ENCODE peak calls at places on chromosomes 6 and 20, in four cellular contexts. P is upper lobe of right lung, I is HFFc6, N is GM12864. Z is an unnamed sample.
A peak's percentile ranks its signal among the peaks of the same experiment; 100 is the strongest.

GRCh38 chr6:2132416-2132815 is 113.0 kb downstream of the GMDS start:
- DNase-seq in P (no peak), I (no peak), N (no peak), Z (no peak)

GRCh38 chr20:11153819-11154218 is 480.0 kb upstream of the JAG1 start:
- DNase-seq in P (no peak), I (peak; percentile 4), N (no peak), Z (no peak)

GRCh38 chr6:62808575-62809293 is 402.5 kb upstream of the FKBP1C start:
- DNase-seq in P (no peak), I (no peak), N (no peak), Z (no peak)

GRCh38 chr6:131861356-131861755 is 53.5 kb downstream of the ENPP1 start:
- DNase-seq in P (no peak), I (peak; percentile 18), N (no peak), Z (no peak)

GRCh38 chr6:148455225-148455624 is 112.6 kb downstream of the SASH1 start:
- DNase-seq in P (no peak), I (no peak), N (no peak), Z (no peak)

GRCh38 chr6:88266126-88266525 is 100.0 kb upstream of the CNR1 start:
- DNase-seq in P (no peak), I (no peak), N (no peak), Z (no peak)

GRCh38 chr6:53703047-53703446 is 37.5 kb upstream of the KLHL31 start:
- DNase-seq in P (no peak), I (no peak), N (no peak), Z (no peak)

GRCh38 chr20:51767018-51767866 is 948 bp downstream of the ATP9A start:
- DNase-seq in P (peak; percentile 94), I (no peak), N (no peak), Z (peak; percentile 53)

GRCh38 chr6:147970970-147971369 is 371.7 kb upstream of the SASH1 start:
- DNase-seq in P (no peak), I (no peak), N (no peak), Z (no peak)

GRCh38 chr20:59697082-59697481 is 92.7 kb downstream of the PHACTR3 start:
- DNase-seq in P (no peak), I (no peak), N (no peak), Z (no peak)

GRCh38 chr20:64053841-64054661 is 4.6 kb upstream of the SOX18 start:
- DNase-seq in P (no peak), I (no peak), N (no peak), Z (peak; percentile 70)

GRCh38 chr6:154923199-154923869 is 71.8 kb upstream of the TIAM2 start:
- DNase-seq in P (no peak), I (no peak), N (no peak), Z (no peak)

GRCh38 chr6:53628354-53629119 is 37.0 kb downstream of the KLHL31 start:
- DNase-seq in P (no peak), I (peak; percentile 28), N (no peak), Z (no peak)

GRCh38 chr6:28922004-28922840 is 1.6 kb downstream of the TRIM27 start:
- DNase-seq in P (no peak), I (peak; percentile 25), N (no peak), Z (no peak)

GRCh38 chr6:2970753-2971419 is 481 bp downstream of the SERPINB6 start:
- DNase-seq in P (peak; percentile 93), I (peak; percentile 41), N (no peak), Z (peak; percentile 65)

GRCh38 chr6:74606488-74607135 is 599.2 kb downstream of the COL12A1 start:
- DNase-seq in P (no peak), I (peak; percentile 91), N (no peak), Z (no peak)

GRCh38 chr6:79152269-79152737 is 74.2 kb upstream of the PHIP start:
- DNase-seq in P (no peak), I (no peak), N (no peak), Z (no peak)

GRCh38 chr6:149545754-149546471 is at the start of gene PPIL4:
- DNase-seq in P (peak; percentile 99), I (peak; percentile 92), N (peak; percentile 77), Z (peak; percentile 90)

GRCh38 chr6:143107440-143107839 is 46.8 kb downstream of the AIG1 start:
- DNase-seq in P (no peak), I (no peak), N (no peak), Z (no peak)

GRCh38 chr20:10359621-10360040 is 74.4 kb downstream of the MKKS start:
- DNase-seq in P (no peak), I (no peak), N (no peak), Z (no peak)

GRCh38 chr6:154474636-154475428 is 35.7 kb downstream of the CNKSR3 start:
- DNase-seq in P (no peak), I (peak; percentile 59), N (no peak), Z (no peak)

GRCh38 chr20:58613061-58613854 is 37.8 kb upstream of the STX16 start:
- DNase-seq in P (no peak), I (no peak), N (no peak), Z (no peak)

GRCh38 chr6:53603381-53604121 is 58.6 kb upstream of the GCLC start:
- DNase-seq in P (no peak), I (no peak), N (no peak), Z (no peak)

GRCh38 chr20:47662483-47663353 is 122.6 kb downstream of the SULF2 start:
- DNase-seq in P (no peak), I (no peak), N (no peak), Z (no peak)

GRCh38 chr6:109747216-109747615 is 56.1 kb downstream of the FIG4 start:
- DNase-seq in P (no peak), I (no peak), N (no peak), Z (no peak)

GRCh38 chr6:149334682-149335160 is 17.2 kb downstream of the TAB2 start:
- DNase-seq in P (no peak), I (peak; percentile 73), N (no peak), Z (no peak)

GRCh38 chr20:25116746-25117457 is 35.0 kb upstream of the VSX1 start:
- DNase-seq in P (no peak), I (no peak), N (no peak), Z (no peak)

GRCh38 chr20:20520776-20521175 is 152.9 kb downstream of the INSM1 start:
- DNase-seq in P (no peak), I (peak; percentile 71), N (no peak), Z (no peak)

GRCh38 chr6:26304213-26305096 is 60.5 kb upstream of the BTN3A2 start:
- DNase-seq in P (no peak), I (peak; percentile 65), N (peak; percentile 73), Z (peak; percentile 34)

GRCh38 chr6:157313531-157314467 is 9.5 kb downstream of the TMEM242 start:
- DNase-seq in P (no peak), I (no peak), N (no peak), Z (no peak)

GRCh38 chr6:25980935-25981334 is 18.3 kb downstream of the TRIM38 start:
- DNase-seq in P (no peak), I (no peak), N (no peak), Z (no peak)

DNA sequence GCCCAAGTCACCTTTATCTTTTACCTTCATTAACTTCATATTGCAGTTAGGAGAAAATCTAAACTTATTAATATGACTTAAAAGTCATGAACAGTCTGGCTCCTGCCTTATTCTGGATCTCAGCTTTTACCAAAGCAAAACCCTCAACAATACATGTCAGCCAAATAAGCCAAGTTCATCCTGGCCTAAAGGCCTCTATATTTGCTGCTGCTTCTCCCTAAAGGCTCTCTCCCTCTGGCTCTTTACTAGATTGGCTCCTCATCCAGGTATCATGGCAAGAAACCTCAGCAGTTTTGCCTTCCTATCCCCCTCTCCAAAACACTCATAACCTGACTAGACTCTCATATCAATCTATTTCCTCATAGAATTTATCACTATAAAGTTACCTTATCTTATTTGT is 11.1 kb downstream of the LMBRD1 start:
- DNase-seq in P (no peak), I (no peak), N (no peak), Z (no peak)
- TF ChIP-seq CTCF in P (no peak), I (no peak), N (no peak), Z (no peak)

GRCh38 chr6:24558516-24558915 is 63.7 kb downstream of the ALDH5A1 start:
- DNase-seq in P (no peak), I (no peak), N (no peak), Z (no peak)

GRCh38 chr6:24565196-24565595 is 70.4 kb downstream of the ALDH5A1 start:
- DNase-seq in P (no peak), I (no peak), N (no peak), Z (no peak)

GRCh38 chr6:24566020-24566752 is 71.4 kb downstream of the ALDH5A1 start:
- DNase-seq in P (no peak), I (peak; percentile 37), N (no peak), Z (no peak)

GRCh38 chr6:24568687-24569086 is 73.9 kb downstream of the ALDH5A1 start:
- DNase-seq in P (no peak), I (no peak), N (no peak), Z (no peak)

DNA sequence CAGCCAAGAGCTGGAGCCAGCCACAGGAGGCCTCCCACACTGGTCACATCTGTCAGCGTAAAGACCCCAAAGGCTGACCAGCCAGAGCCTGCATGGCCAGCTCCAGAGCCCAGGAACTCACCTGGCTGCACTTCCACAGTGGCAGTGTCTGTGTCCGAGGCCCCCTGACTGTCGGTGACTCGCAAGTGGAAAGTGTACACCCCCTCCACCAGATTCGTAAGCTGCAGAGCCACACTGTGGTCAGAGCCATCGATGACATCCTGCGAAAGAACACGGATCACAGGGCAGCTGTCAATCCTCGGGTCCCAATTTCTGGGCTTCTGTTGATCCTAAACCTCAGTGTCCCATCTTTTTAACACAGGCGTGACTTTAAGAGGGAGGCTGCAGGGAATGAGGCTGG is 69.3 kb downstream of the ALDH5A1 start:
- DNase-seq in P (no peak), I (no peak), N (no peak), Z (no peak)
- TF ChIP-seq CTCF in P (no peak), I (no peak), N (peak; percentile 4), Z (no peak)

GRCh38 chr20:53191957-53192356 is 219.8 kb downstream of the TSHZ2 start:
- DNase-seq in P (no peak), I (no peak), N (no peak), Z (no peak)

GRCh38 chr20:53194891-53195290 is 222.7 kb downstream of the TSHZ2 start:
- DNase-seq in P (no peak), I (no peak), N (no peak), Z (no peak)

GRCh38 chr20:53194310-53194709 is 222.2 kb downstream of the TSHZ2 start:
- DNase-seq in P (no peak), I (no peak), N (no peak), Z (no peak)

GRCh38 chr20:53201588-53201987 is 229.4 kb downstream of the TSHZ2 start:
- DNase-seq in P (no peak), I (no peak), N (no peak), Z (no peak)

DNA sequence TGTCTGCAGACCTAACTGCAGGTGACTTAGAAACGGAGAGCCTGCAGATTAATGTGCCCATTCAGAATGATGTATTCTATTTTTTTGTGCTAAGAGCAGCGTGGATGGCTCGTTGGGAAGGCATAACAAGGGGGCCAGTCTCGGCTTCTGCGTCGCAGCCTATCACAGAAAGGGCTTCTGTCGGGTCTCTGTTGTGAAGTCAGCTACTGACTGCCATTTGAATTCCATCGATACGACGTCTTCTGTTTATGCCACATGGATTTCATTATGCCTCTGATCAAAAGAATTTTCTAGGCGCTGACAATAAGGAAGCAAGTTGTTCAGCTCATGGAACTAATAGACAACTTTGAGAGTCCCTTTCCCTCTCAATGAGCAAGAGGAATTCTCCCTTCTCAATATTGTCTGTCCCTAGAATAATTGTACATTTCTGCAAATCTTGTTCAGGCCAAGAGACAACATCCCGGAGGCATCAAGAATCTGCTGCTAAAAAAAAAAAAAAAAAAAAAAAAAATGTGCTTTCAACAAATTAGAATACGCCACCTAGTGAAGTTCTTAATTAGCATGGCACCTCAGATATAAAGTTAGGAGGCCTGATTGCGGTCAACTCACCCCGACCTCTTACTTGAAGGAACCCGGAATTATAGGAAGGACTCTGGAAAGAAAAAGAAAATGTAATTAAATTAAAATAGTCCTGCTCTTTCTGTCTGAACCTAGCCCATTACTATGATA is 223.9 kb downstream of the TSHZ2 start:
- DNase-seq in P (no peak), I (no peak), N (no peak), Z (no peak)
- TF ChIP-seq CTCF in P (no peak), I (no peak), N (no peak), Z (no peak)

GRCh38 chr6:68876792-68877493 is 241.9 kb downstream of the ADGRB3 start:
- DNase-seq in P (no peak), I (no peak), N (no peak), Z (peak; percentile 17)
- TF ChIP-seq CTCF in P (peak; percentile 44), I (peak; percentile 72), N (no peak), Z (no peak)

Z was measured in GM20000.